ENCODE peak calls at places on chromosome 21, in ten cellular contexts. K is CD8-positive, alpha-beta T cell; Z is HCEC 1CT; R is cardiac muscle cell; W is HS-5; V is NCI-H1417; J is ELR; Y is RPMI8226; G is MCF 10A; I is ELF-1. C is an unnamed sample.

GRCh38 chr21:41863439-41863740 is 15.8 kb downstream of the PRDM15 start:
- DNase-seq in Z (no peak), V (no peak), Y (no peak), W (no peak), K (no peak), G (no peak), R (no peak), J (no peak), I (no peak), C (no peak)

GRCh38 chr21:45371649-45372048 is 33.3 kb upstream of the COL18A1 start:
- DNase-seq in G (no peak), Z (no peak), R (no peak), V (no peak), K (no peak), W (no peak), I (no peak), Y (no peak), J (no peak), C (no peak)

GRCh38 chr21:34807146-34807880 is 138.5 kb downstream of the CLIC6 start:
- DNase-seq in K (no peak), J (peak; percentile 98), Z (peak; percentile 98), G (peak; percentile 98), W (peak; percentile 92), V (no peak), Y (no peak), I (no peak), R (no peak), C (peak; percentile 89)

GRCh38 chr21:31180256-31181088 is 142.2 kb upstream of the KRTAP19-8 start:
- DNase-seq in J (peak; percentile 35), W (no peak), V (peak; percentile 17), Z (no peak), R (peak; percentile 56), I (no peak), K (no peak), Y (peak; percentile 41), G (peak; percentile 57), C (peak; percentile 22)

GRCh38 chr21:46099476-46099875 is 1.6 kb downstream of the COL6A2 start:
- DNase-seq in Y (peak; percentile 2), V (no peak), J (peak; percentile 54), K (no peak), W (no peak), I (peak; percentile 54), R (no peak), Z (peak; percentile 44), G (no peak), C (no peak)

GRCh38 chr21:46517361-46517760 is 58.7 kb downstream of the DIP2A start:
- DNase-seq in I (no peak), Z (no peak), K (no peak), R (no peak), Y (no peak), V (no peak), J (no peak), W (no peak), G (no peak), C (no peak)

GRCh38 chr21:42840411-42841155 is 38.8 kb downstream of the WDR4 start:
- DNase-seq in W (no peak), Z (no peak), J (no peak), R (no peak), I (no peak), K (no peak), V (no peak), Y (no peak), G (no peak), C (no peak)

GRCh38 chr21:43194303-43195130 is 25.7 kb downstream of the CRYAA start:
- DNase-seq in W (no peak), G (no peak), Y (no peak), R (no peak), J (no peak), I (no peak), K (no peak), Z (no peak), V (no peak), C (no peak)

GRCh38 chr21:29302340-29302991 is 3.7 kb downstream of the BACH1 start:
- DNase-seq in W (no peak), V (no peak), K (no peak), Y (no peak), R (peak; percentile 30), Z (no peak), I (peak; percentile 11), G (peak; percentile 31), J (peak; percentile 34), C (no peak)

GRCh38 chr21:23162213-23162946 is 2164.2 kb downstream of the NCAM2 start:
- DNase-seq in W (peak; percentile 15), R (no peak), Z (no peak), Y (peak; percentile 26), K (no peak), G (peak; percentile 73), V (no peak), J (peak; percentile 69), I (no peak), C (no peak)

GRCh38 chr21:35072960-35073359 is 23.9 kb upstream of the RUNX1 start:
- DNase-seq in W (no peak), I (no peak), J (no peak), Z (no peak), G (no peak), R (no peak), V (no peak), Y (no peak), K (no peak), C (no peak)

GRCh38 chr21:19507682-19508260 is 1104.2 kb upstream of the TMPRSS15 start:
- DNase-seq in Z (no peak), W (no peak), V (no peak), J (peak; percentile 0), K (no peak), R (peak; percentile 28), Y (no peak), G (peak; percentile 39), I (peak; percentile 41), C (no peak)